ENCODE peak calls at places on chromosomes 11 and 22, in six cellular contexts. M is WERI-Rb-1; H is NCI-H446; L is stimulated activated CD4-positive, alpha-beta T cell treated with anti-CD3 and anti-CD28 coated beads, Interleukin-12 subunit alpha, Interleukin-12 subunit beta, amount 100 ng/mL, for 24 hours; Q is retina; A is sciatic nerve. Y is an unnamed sample.

GRCh38 chr11:64571410-64572091 is 19.5 kb upstream of the SLC22A12 start:
- DNase-seq in M (peak), H (no peak), L (no peak), Q (no peak), A (no peak), Y (no peak)

GRCh38 chr11:17439316-17439782 is 37.3 kb downstream of the ABCC8 start:
- DNase-seq in M (no peak), H (no peak), L (no peak), Q (no peak), A (no peak), Y (no peak)

GRCh38 chr11:9330387-9331384 is 16.3 kb upstream of the TMEM41B start:
- DNase-seq in M (no peak), H (no peak), L (no peak), Q (no peak), A (no peak), Y (peak)

GRCh38 chr11:75627879-75628668 is 40.8 kb downstream of the MAP6 start:
- DNase-seq in M (no peak), H (no peak), L (no peak), Q (peak), A (no peak), Y (no peak)

GRCh38 chr11:19704213-19704612 is 8.4 kb upstream of the NAV2 start:
- DNase-seq in M (no peak), H (no peak), L (no peak), Q (no peak), A (no peak), Y (no peak)

GRCh38 chr11:65496304-65497140 is 2.3 kb upstream of the MALAT1 start:
- DNase-seq in M (peak), H (no peak), L (no peak), Q (no peak), A (peak), Y (peak)

GRCh38 chr11:7677801-7678201 is 4.5 kb upstream of the CYB5R2 start:
- DNase-seq in M (no peak), H (no peak), L (no peak), Q (no peak), A (no peak), Y (no peak)

GRCh38 chr11:119651802-119652584 is 77.0 kb downstream of the NECTIN1 start:
- DNase-seq in M (no peak), H (no peak), L (no peak), Q (no peak), A (no peak), Y (no peak)

GRCh38 chr22:36781656-36782627 is 6.0 kb upstream of the IFT27 start:
- DNase-seq in M (peak), H (peak), L (peak), Q (peak), A (peak), Y (peak)

GRCh38 chr11:70853103-70853830 is 399.1 kb downstream of the SHANK2 start:
- DNase-seq in M (no peak), H (no peak), L (no peak), Q (peak), A (no peak), Y (no peak)